ENCODE peak calls at places on chromosomes 4 and X, in six cellular contexts. U is mesendoderm, J is osteoblast, Q is transverse colon, L is neural progenitor cell, W is prostate gland. O is an unnamed sample.

GRCh38 chr4:8347660-8348059 is 78.1 kb downstream of the HTRA3 start:
- DNase-seq in U (no peak), L (no peak), J (peak; percentile 74), W (no peak), Q (peak; percentile 6), O (no peak)

GRCh38 chr4:6732441-6733357 is 16.7 kb downstream of the BLOC1S4 start:
- DNase-seq in Q (peak; percentile 68), U (peak; percentile 68), L (no peak), J (peak; percentile 98), W (no peak), O (peak; percentile 87)

GRCh38 chr4:89438102-89438831 is 130.7 kb upstream of the GPRIN3 start:
- DNase-seq in L (peak; percentile 58), W (peak; percentile 9), Q (peak; percentile 30), J (peak; percentile 67), U (peak; percentile 90), O (peak; percentile 64)

GRCh38 chr4:151153585-151153984 is 54.2 kb downstream of the RPS3A start:
- DNase-seq in Q (no peak), W (no peak), L (no peak), U (no peak), J (no peak), O (no peak)

GRCh38 chrX:106378616-106379015 is 210.5 kb downstream of the PWWP3B start:
- DNase-seq in Q (no peak), L (no peak), W (no peak), J (no peak), U (no peak), O (no peak)

GRCh38 chr4:153773236-153773690 is 13.4 kb upstream of the RNF175 start:
- DNase-seq in L (peak; percentile 58), U (peak; percentile 93), Q (no peak), W (no peak), J (no peak), O (no peak)

GRCh38 chr4:160044693-160045092 is 941.8 kb downstream of the RAPGEF2 start:
- DNase-seq in W (no peak), Q (no peak), L (no peak), U (no peak), J (no peak), O (no peak)

GRCh38 chrX:45524296-45524695 is 323.6 kb upstream of the DIPK2B start:
- DNase-seq in L (no peak), J (peak; percentile 77), U (no peak), W (no peak), Q (no peak), O (no peak)

GRCh38 chrX:49627030-49627777 is 28.4 kb downstream of the GAGE1 start:
- DNase-seq in Q (no peak), W (no peak), U (peak; percentile 46), L (peak; percentile 7), J (no peak), O (peak; percentile 28)

GRCh38 chr4:17492058-17492741 is 19.7 kb downstream of the QDPR start:
- DNase-seq in W (no peak), Q (no peak), L (no peak), U (no peak), J (no peak), O (peak; percentile 73)

GRCh38 chr4:17491196-17491595 is 20.7 kb downstream of the QDPR start:
- DNase-seq in L (no peak), J (no peak), W (no peak), Q (no peak), U (no peak), O (no peak)

GRCh38 chr4:17489123-17489522 is 22.8 kb downstream of the QDPR start:
- DNase-seq in W (no peak), L (no peak), Q (no peak), U (no peak), J (peak; percentile 1), O (no peak)

GRCh38 chr4:17489721-17490120 is 22.2 kb downstream of the QDPR start:
- DNase-seq in L (no peak), Q (no peak), U (no peak), J (peak; percentile 29), W (no peak), O (no peak)

GRCh38 chr4:17490575-17491059 is 21.3 kb downstream of the QDPR start:
- DNase-seq in Q (no peak), J (peak; percentile 44), W (peak; percentile 41), L (no peak), U (peak; percentile 4), O (no peak)
- H3K4me3 ChIP-seq in Q (no peak overlapping the region), J (no peak overlapping the region), W (no peak overlapping the region), L (no peak overlapping the region), U (no peak overlapping the region), O (no peak overlapping the region)

GRCh38 chr4:26264109-26264508 is 56.7 kb upstream of the RBPJ start:
- DNase-seq in J (no peak), L (no peak), W (no peak), U (no peak), Q (no peak), O (no peak)

GRCh38 chr4:26267087-26267486 is 53.7 kb upstream of the RBPJ start:
- DNase-seq in L (no peak), J (peak; percentile 73), U (no peak), W (peak; percentile 41), Q (peak; percentile 47), O (no peak)

GRCh38 chr4:26261400-26261799 is 59.4 kb upstream of the RBPJ start:
- DNase-seq in W (no peak), U (no peak), Q (no peak), L (no peak), J (no peak), O (no peak)

GRCh38 chr4:26260571-26260970 is 60.2 kb upstream of the RBPJ start:
- DNase-seq in J (no peak), U (no peak), W (no peak), Q (no peak), L (no peak), O (no peak)

GRCh38 chr4:26263165-26263564 is 57.6 kb upstream of the RBPJ start:
- DNase-seq in Q (no peak), J (no peak), U (peak; percentile 70), L (no peak), W (no peak), O (no peak)
- H3K4me1 ChIP-seq in Q (no peaks in the 10 kb centered on the region), J (peaks cover 5% of the 10 kb centered on the region), U (no peaks in the 10 kb centered on the region), L (peaks cover 2% of the 10 kb centered on the region), W (no peaks in the 10 kb centered on the region), O (no peaks in the 10 kb centered on the region)

GRCh38 chr4:166169111-166169510 is 296.1 kb downstream of the TLL1 start:
- DNase-seq in W (no peak), U (peak; percentile 30), J (peak; percentile 10), L (peak; percentile 58), Q (no peak), O (no peak)
- H3K4me3 ChIP-seq in W (no peak overlapping the region), U (no peak overlapping the region), J (no peak overlapping the region), L (no peak overlapping the region), Q (no peak overlapping the region), O (no peak overlapping the region)

GRCh38 chr4:38381788-38382187 is 282.2 kb upstream of the KLF3 start:
- DNase-seq in U (no peak), W (no peak), L (no peak), J (no peak), Q (no peak), O (peak; percentile 62)
- H3K4me1 ChIP-seq in U (no peaks in the 10 kb centered on the region), W (no peaks in the 10 kb centered on the region), L (peaks cover 30% of the 10 kb centered on the region), J (peaks cover 3% of the 10 kb centered on the region), Q (no peaks in the 10 kb centered on the region), O (peaks cover 31% of the 10 kb centered on the region)